ENCODE peak calls at places on chromosome 3, in four cellular contexts. F is astrocyte of the cerebellum, G is MM.1S, L is heart left ventricle. E is an unnamed sample.

GRCh38 chr3:55765398-55765797 is 278.3 kb upstream of the WNT5A start:
- DNase-seq in F (no peak), G (no peak), L (no peak), E (no peak)

GRCh38 chr3:59939826-59940426 is 890.1 kb upstream of the CFAP20DC start:
- DNase-seq in G (no peak), L (no peak), F (no peak), E (no peak)

GRCh38 chr3:39809995-39810595 is 686 bp downstream of the MYRIP start:
- DNase-seq in F (no peak), G (peak), L (no peak), E (no peak)

GRCh38 chr3:88440701-88441100 is 290.9 kb downstream of the C3orf38 start:
- DNase-seq in F (no peak), G (peak), L (no peak), E (no peak)

GRCh38 chr3:169666501-169667379 is 3.2 kb upstream of the MECOM start:
- DNase-seq in F (no peak), L (no peak), G (no peak), E (no peak)

GRCh38 chr3:172356427-172356826 is 91.8 kb downstream of the GHSR start:
- DNase-seq in L (no peak), G (no peak), F (no peak), E (no peak)

GRCh38 chr3:50388021-50388719 is 28.8 kb upstream of the TMEM115 start:
- DNase-seq in L (no peak), G (no peak), F (no peak), E (no peak)

GRCh38 chr3:134609821-134610454 is 40.9 kb downstream of the KY start:
- DNase-seq in F (no peak), L (no peak), G (no peak), E (no peak)

GRCh38 chr3:99023590-99024192 is 122.2 kb upstream of the DCBLD2 start:
- DNase-seq in F (peak), L (no peak), G (peak), E (no peak)

GRCh38 chr3:155960060-155960459 is 89.6 kb downstream of the GMPS start:
- DNase-seq in L (no peak), G (no peak), F (no peak), E (no peak)

GRCh38 chr3:42035816-42036482 is 55.2 kb upstream of the TRAK1 start:
- DNase-seq in F (no peak), G (no peak), L (peak), E (no peak)

GRCh38 chr3:153372326-153372725 is 210.3 kb downstream of the RAP2B start:
- DNase-seq in G (no peak), F (peak), L (no peak), E (peak)

GRCh38 chr3:56145410-56145809 is 322.9 kb downstream of the ERC2 start:
- DNase-seq in F (no peak), G (no peak), L (no peak), E (no peak)

GRCh38 chr3:142652826-142653292 is 56.7 kb downstream of the PLS1 start:
- DNase-seq in F (no peak), L (no peak), G (no peak), E (no peak)

GRCh38 chr3:184816654-184817053 is 4.7 kb downstream of the VPS8 start:
- DNase-seq in G (no peak), F (no peak), L (no peak), E (no peak)

GRCh38 chr3:71345429-71346027 is 238.0 kb downstream of the FOXP1 start:
- DNase-seq in G (no peak), L (no peak), F (no peak), E (no peak)

GRCh38 chr3:9780920-9781319 is 11.2 kb upstream of the CAMK1 start:
- DNase-seq in F (no peak), G (no peak), L (no peak), E (no peak)

GRCh38 chr3:17979248-17979647 is 236.8 kb upstream of the TBC1D5 start:
- DNase-seq in G (no peak), F (no peak), L (no peak), E (no peak)

GRCh38 chr3:66490214-66490613 is 10.6 kb downstream of the LRIG1 start:
- DNase-seq in L (no peak), G (peak), F (no peak), E (no peak)

GRCh38 chr3:64158334-64158733 is 66.9 kb downstream of the PRICKLE2 start:
- DNase-seq in G (no peak), L (no peak), F (no peak), E (no peak)

GRCh38 chr3:57960174-57960505 is 48.1 kb upstream of the FLNB start:
- DNase-seq in G (no peak), L (no peak), F (no peak), E (no peak)

GRCh38 chr3:149480326-149481017 is 6.0 kb downstream of the TM4SF4 start:
- DNase-seq in F (peak), G (peak), L (peak), E (peak)

GRCh38 chr3:138097192-138097829 is 18.1 kb downstream of the DZIP1L start:
- DNase-seq in G (no peak), F (no peak), L (no peak), E (no peak)

GRCh38 chr3:41120461-41120860 is 78.8 kb upstream of the CTNNB1 start:
- DNase-seq in F (no peak), L (no peak), G (no peak), E (no peak)

GRCh38 chr3:130465486-130465885 is 51.5 kb upstream of the COL6A6 start:
- DNase-seq in F (no peak), L (no peak), G (no peak), E (no peak)

GRCh38 chr3:142886938-142887337 is 1.9 kb downstream of the PCOLCE2 start:
- DNase-seq in L (no peak), F (peak), G (no peak), E (peak)

GRCh38 chr3:138939563-138940241 is 7.2 kb downstream of the FOXL2 start:
- DNase-seq in G (no peak), L (no peak), F (no peak), E (no peak)

GRCh38 chr3:29538610-29538958 is 257.7 kb downstream of the RBMS3 start:
- DNase-seq in F (no peak), G (no peak), L (no peak), E (no peak)

GRCh38 chr3:30693470-30694120 is 87.2 kb downstream of the TGFBR2 start:
- DNase-seq in G (peak), F (peak), L (peak), E (peak)

GRCh38 chr3:8794247-8794646 is 24.8 kb upstream of the OXTR start:
- DNase-seq in F (no peak), G (no peak), L (no peak), E (no peak)

GRCh38 chr3:45816544-45816943 is 20.2 kb upstream of the SLC6A20 start:
- DNase-seq in G (no peak), L (peak), F (no peak), E (no peak)

GRCh38 chr3:128367726-128368125 is 99.0 kb downstream of the DNAJB8 start:
- DNase-seq in G (no peak), F (no peak), L (no peak), E (peak)

GRCh38 chr3:143826296-143826695 is 22.0 kb downstream of the SLC9A9 start:
- DNase-seq in L (no peak), G (no peak), F (no peak), E (no peak)

GRCh38 chr3:158723991-158724390 is 8.3 kb downstream of the RARRES1 start:
- DNase-seq in F (no peak), G (no peak), L (no peak), E (no peak)

GRCh38 chr3:82038536-82038935 is 277.1 kb upstream of the GBE1 start:
- DNase-seq in F (no peak), L (no peak), G (no peak), E (no peak)

DNA sequence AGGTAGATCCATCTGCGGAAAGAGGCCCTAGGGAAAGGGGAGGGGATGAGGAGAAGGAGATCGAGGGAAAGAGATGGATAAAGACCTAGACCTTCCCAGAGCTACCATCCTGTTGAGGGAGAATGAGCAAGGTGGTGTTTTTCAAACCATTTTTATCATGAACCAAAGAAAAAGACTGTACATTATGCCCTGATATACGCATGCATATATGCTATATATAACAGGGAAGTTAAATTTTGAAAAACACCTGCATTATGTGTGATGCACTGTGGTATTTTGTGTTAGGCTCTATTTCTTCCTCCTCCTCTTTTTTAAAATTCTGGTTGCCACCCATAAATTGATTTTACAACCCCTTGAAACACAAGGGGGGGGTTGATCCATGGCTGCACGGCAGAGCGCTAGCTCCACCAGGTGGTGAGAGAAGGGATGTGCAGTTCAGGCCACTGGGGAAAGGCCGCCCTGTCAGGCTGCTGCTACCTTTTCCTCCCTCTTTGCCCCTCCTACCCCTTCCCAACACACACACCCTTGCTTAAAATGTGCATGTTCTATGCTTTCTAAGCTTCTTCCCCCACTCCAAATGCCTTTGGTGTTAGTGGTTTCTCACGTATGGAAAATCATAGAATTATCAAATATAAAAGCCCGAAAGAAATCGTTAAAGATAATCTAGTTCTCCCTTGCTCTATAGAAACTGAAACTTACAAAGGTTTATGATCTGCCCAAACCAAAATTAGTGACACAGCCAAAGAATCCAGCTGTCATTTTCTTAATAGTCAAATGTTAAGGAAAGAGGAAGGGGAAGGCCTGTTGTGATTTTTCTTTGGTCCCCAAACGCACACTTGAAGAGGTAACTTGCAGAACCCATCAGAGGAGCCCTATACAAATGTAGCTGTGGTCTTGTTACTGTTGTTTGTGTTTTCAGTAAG is 262.0 kb upstream of the UMPS start:
- DNase-seq in L (peak), F (peak), G (peak), E (no peak)
- H3K4me3 ChIP-seq in L (no peak), F (no peak), G (peak), E (no peak)

DNA sequence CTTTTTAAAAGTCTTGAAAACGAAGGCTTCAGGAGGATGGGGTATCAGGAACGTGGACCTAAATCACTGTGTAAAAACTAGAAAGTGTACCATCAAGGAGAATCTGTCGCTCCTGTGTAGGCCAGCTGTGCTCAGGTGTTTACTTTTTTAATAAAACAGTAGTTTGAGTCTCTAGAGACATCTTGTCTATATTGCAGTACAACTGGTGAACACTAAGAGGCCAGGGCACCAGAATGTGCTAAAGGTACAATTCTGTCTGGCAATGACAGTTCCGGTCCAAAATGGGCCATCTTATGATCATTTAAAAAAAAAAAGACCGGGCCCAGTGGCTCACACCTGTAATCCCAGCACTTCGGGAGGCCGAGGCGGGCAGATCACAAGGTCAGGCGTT is 61.8 kb upstream of the MCF2L2 start:
- DNase-seq in L (no peak), F (no peak), G (no peak), E (no peak)
- TF ChIP-seq CTCF in L (no peak), F (no peak), G (no peak), E (no peak)

GRCh38 chr3:37863949-37864822 is 2.5 kb downstream of the CTDSPL start:
- DNase-seq in L (no peak), G (no peak), F (no peak), E (no peak)
- H3K4me3 ChIP-seq in L (peak), G (no peak), F (no peak), E (no peak)

DNA sequence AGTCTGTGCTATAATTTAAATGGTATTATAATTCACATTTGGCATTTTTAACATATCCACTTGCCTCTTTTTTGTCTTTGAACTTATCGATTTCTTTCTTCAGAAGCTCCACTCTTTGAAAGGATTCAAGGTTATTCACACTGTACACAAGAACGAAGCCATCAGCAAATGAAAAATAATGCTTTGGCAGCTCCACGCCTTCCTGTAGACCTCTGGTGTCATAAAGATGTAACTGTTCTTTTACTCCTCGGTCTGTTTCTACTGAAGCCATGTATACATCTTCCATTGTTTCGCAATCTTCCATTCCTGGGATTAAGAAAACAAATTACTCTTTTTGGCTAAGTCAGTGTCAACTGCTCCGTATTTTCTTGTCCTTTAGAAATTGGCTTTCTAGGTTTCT is 16.0 kb downstream of the NKIRAS1 start:
- DNase-seq in F (no peak), L (no peak), G (no peak), E (no peak)
- TF ChIP-seq CTCF in F (no peak), L (no peak), G (no peak), E (no peak)